ENCODE peak calls at places on chromosomes 7 and 10, in five cellular contexts. One of them, this sample, is unnamed.

GRCh38 chr7:37311282-37311868 is 137.3 kb downstream of the ELMO1 start:
- DNase-seq in IMR-90: peak; percentile 7
- DNase-seq in K562: no peak
- DNase-seq in GM12878: no peak
- DNase-seq in HepG2: no peak
- DNase-seq in this sample: no peak

GRCh38 chr10:60414877-60415585 is 25.4 kb upstream of the ANK3 start:
- DNase-seq in IMR-90: peak; percentile 92
- DNase-seq in K562: no peak
- DNase-seq in GM12878: no peak
- DNase-seq in HepG2: no peak
- DNase-seq in this sample: no peak

GRCh38 chr10:118047363-118047719 is 600 bp upstream of the RAB11FIP2 start:
- DNase-seq in IMR-90: no peak
- DNase-seq in K562: peak; percentile 11
- DNase-seq in GM12878: no peak
- DNase-seq in HepG2: no peak
- DNase-seq in this sample: no peak

GRCh38 chr7:106731207-106731606 is 70.2 kb upstream of the CCDC71L start:
- DNase-seq in IMR-90: no peak
- DNase-seq in K562: no peak
- DNase-seq in GM12878: peak; percentile 91
- DNase-seq in HepG2: no peak
- DNase-seq in this sample: no peak

GRCh38 chr7:128833148-128833938 is 3.1 kb downstream of the FLNC start:
- DNase-seq in IMR-90: peak; percentile 88
- DNase-seq in K562: peak; percentile 92
- DNase-seq in GM12878: no peak
- DNase-seq in HepG2: no peak
- DNase-seq in this sample: peak; percentile 60

GRCh38 chr7:28123752-28124151 is 56.8 kb downstream of the JAZF1 start:
- DNase-seq in IMR-90: no peak
- DNase-seq in K562: no peak
- DNase-seq in GM12878: no peak
- DNase-seq in HepG2: no peak
- DNase-seq in this sample: no peak

GRCh38 chr7:90896458-90896857 is 300.3 kb downstream of the CDK14 start:
- DNase-seq in IMR-90: no peak
- DNase-seq in K562: no peak
- DNase-seq in GM12878: no peak
- DNase-seq in HepG2: no peak
- DNase-seq in this sample: no peak

GRCh38 chr10:13685885-13686284 is 99.1 kb downstream of the PRPF18 start:
- DNase-seq in IMR-90: no peak
- DNase-seq in K562: no peak
- DNase-seq in GM12878: no peak
- DNase-seq in HepG2: no peak
- DNase-seq in this sample: no peak

GRCh38 chr10:20888620-20889337 is 8.3 kb downstream of the NEBL start:
- DNase-seq in IMR-90: no peak
- DNase-seq in K562: no peak
- DNase-seq in GM12878: no peak
- DNase-seq in HepG2: no peak
- DNase-seq in this sample: peak; percentile 15

GRCh38 chr10:6280291-6280690 is 77.6 kb downstream of the PFKFB3 start:
- DNase-seq in IMR-90: no peak
- DNase-seq in K562: no peak
- DNase-seq in GM12878: no peak
- DNase-seq in HepG2: no peak
- DNase-seq in this sample: no peak

GRCh38 chr7:115034515-115034914 is 112.6 kb downstream of the MDFIC start:
- DNase-seq in IMR-90: no peak
- DNase-seq in K562: no peak
- DNase-seq in GM12878: no peak
- DNase-seq in HepG2: no peak
- DNase-seq in this sample: no peak

GRCh38 chr10:60800918-60801317 is 22.6 kb downstream of the CDK1 start:
- DNase-seq in IMR-90: no peak
- DNase-seq in K562: no peak
- DNase-seq in GM12878: no peak
- DNase-seq in HepG2: no peak
- DNase-seq in this sample: no peak

GRCh38 chr10:36023939-36024338 is 381.8 kb upstream of the FZD8 start:
- DNase-seq in IMR-90: peak; percentile 79
- DNase-seq in K562: no peak
- DNase-seq in GM12878: no peak
- DNase-seq in HepG2: peak; percentile 3
- DNase-seq in this sample: no peak

GRCh38 chr10:109978481-109978880 is 29.3 kb upstream of the ADD3 start:
- DNase-seq in IMR-90: peak; percentile 57
- DNase-seq in K562: peak; percentile 74
- DNase-seq in GM12878: no peak
- DNase-seq in HepG2: peak; percentile 29
- DNase-seq in this sample: no peak

GRCh38 chr10:12605580-12606405 is 256.4 kb downstream of the CAMK1D start:
- DNase-seq in IMR-90: peak; percentile 60
- DNase-seq in K562: no peak
- DNase-seq in GM12878: no peak
- DNase-seq in HepG2: peak; percentile 71
- DNase-seq in this sample: no peak

GRCh38 chr10:21334891-21335696 is 190.4 kb downstream of the SKIDA1 start:
- DNase-seq in IMR-90: peak; percentile 90
- DNase-seq in K562: peak; percentile 85
- DNase-seq in GM12878: no peak
- DNase-seq in HepG2: peak; percentile 61
- DNase-seq in this sample: no peak

GRCh38 chr10:5945561-5946418 is 31.6 kb downstream of the IL15RA start:
- DNase-seq in IMR-90: peak; percentile 97
- DNase-seq in K562: no peak
- DNase-seq in GM12878: no peak
- DNase-seq in HepG2: peak; percentile 10
- DNase-seq in this sample: no peak

GRCh38 chr10:132170561-132171361 is 16.0 kb upstream of the DPYSL4 start:
- DNase-seq in IMR-90: no peak
- DNase-seq in K562: no peak
- DNase-seq in GM12878: no peak
- DNase-seq in HepG2: no peak
- DNase-seq in this sample: no peak

GRCh38 chr7:20310963-20311742 is 19.5 kb upstream of the ITGB8 start:
- DNase-seq in IMR-90: peak; percentile 67
- DNase-seq in K562: peak; percentile 75
- DNase-seq in GM12878: peak; percentile 61
- DNase-seq in HepG2: peak; percentile 25
- DNase-seq in this sample: no peak

GRCh38 chr7:150520145-150520544 is 5.5 kb downstream of the GIMAP7 start:
- DNase-seq in IMR-90: no peak
- DNase-seq in K562: no peak
- DNase-seq in GM12878: no peak
- DNase-seq in HepG2: no peak
- DNase-seq in this sample: no peak

GRCh38 chr10:121597504-121598241 is 571 bp downstream of the FGFR2 start:
- DNase-seq in IMR-90: no peak
- DNase-seq in K562: no peak
- DNase-seq in GM12878: no peak
- DNase-seq in HepG2: no peak
- DNase-seq in this sample: peak; percentile 83

GRCh38 chr10:102677736-102678354 is 33.6 kb downstream of the TRIM8 start:
- DNase-seq in IMR-90: no peak
- DNase-seq in K562: no peak
- DNase-seq in GM12878: no peak
- DNase-seq in HepG2: no peak
- DNase-seq in this sample: no peak

GRCh38 chr10:43093423-43094090 is 16.7 kb downstream of the RET start:
- DNase-seq in IMR-90: peak; percentile 6
- DNase-seq in K562: no peak
- DNase-seq in GM12878: no peak
- DNase-seq in HepG2: no peak
- DNase-seq in this sample: peak; percentile 84

GRCh38 chr10:121510201-121510771 is 88.0 kb downstream of the FGFR2 start:
- DNase-seq in IMR-90: no peak
- DNase-seq in K562: no peak
- DNase-seq in GM12878: no peak
- DNase-seq in HepG2: no peak
- DNase-seq in this sample: no peak

GRCh38 chr10:73998623-73999622 is 1.0 kb downstream of the VCL start:
- DNase-seq in IMR-90: peak; percentile 86
- DNase-seq in K562: peak; percentile 71
- DNase-seq in GM12878: no peak
- DNase-seq in HepG2: peak; percentile 27
- DNase-seq in this sample: peak; percentile 70

GRCh38 chr7:149624006-149624405 is 126.4 kb upstream of the ZNF746 start:
- DNase-seq in IMR-90: peak; percentile 11
- DNase-seq in K562: peak; percentile 77
- DNase-seq in GM12878: no peak
- DNase-seq in HepG2: peak; percentile 26
- DNase-seq in this sample: peak; percentile 75

GRCh38 chr7:55150709-55151108 is 131.9 kb downstream of the EGFR start:
- DNase-seq in IMR-90: no peak
- DNase-seq in K562: no peak
- DNase-seq in GM12878: no peak
- DNase-seq in HepG2: no peak
- DNase-seq in this sample: no peak

GRCh38 chr10:77925410-77925794 is 1.2 kb downstream of the DLG5 start:
- DNase-seq in IMR-90: peak; percentile 45
- DNase-seq in K562: no peak
- DNase-seq in GM12878: no peak
- DNase-seq in HepG2: no peak
- DNase-seq in this sample: peak; percentile 69

GRCh38 chr7:77544523-77544922 is 7.4 kb downstream of the PTPN12 start:
- DNase-seq in IMR-90: peak; percentile 24
- DNase-seq in K562: no peak
- DNase-seq in GM12878: no peak
- DNase-seq in HepG2: no peak
- DNase-seq in this sample: no peak
- TF ChIP-seq MXI1 in IMR-90: no peak
- TF ChIP-seq MXI1 in K562: no peak
- TF ChIP-seq MXI1 in GM12878: no peak
- TF ChIP-seq MXI1 in HepG2: no peak
- TF ChIP-seq MXI1 in this sample: no peak

GRCh38 chr10:98074315-98074911 is 44.0 kb upstream of the CRTAC1 start:
- DNase-seq in IMR-90: peak; percentile 21
- DNase-seq in K562: peak; percentile 5
- DNase-seq in GM12878: no peak
- DNase-seq in HepG2: no peak
- DNase-seq in this sample: no peak
- TF ChIP-seq MXI1 in IMR-90: no peak
- TF ChIP-seq MXI1 in K562: no peak
- TF ChIP-seq MXI1 in GM12878: no peak
- TF ChIP-seq MXI1 in HepG2: no peak
- TF ChIP-seq MXI1 in this sample: no peak

GRCh38 chr7:7977774-7978173 is 9.2 kb downstream of the GLCCI1 start:
- DNase-seq in IMR-90: peak; percentile 55
- DNase-seq in K562: peak; percentile 34
- DNase-seq in GM12878: no peak
- DNase-seq in HepG2: no peak
- DNase-seq in this sample: no peak
- TF ChIP-seq MXI1 in IMR-90: no peak
- TF ChIP-seq MXI1 in K562: no peak
- TF ChIP-seq MXI1 in GM12878: no peak
- TF ChIP-seq MXI1 in HepG2: no peak
- TF ChIP-seq MXI1 in this sample: no peak

GRCh38 chr7:7438851-7439250 is 96.8 kb downstream of the COL28A1 start:
- DNase-seq in IMR-90: peak; percentile 99
- DNase-seq in K562: no peak
- DNase-seq in GM12878: no peak
- DNase-seq in HepG2: peak; percentile 36
- DNase-seq in this sample: no peak
- TF ChIP-seq MXI1 in IMR-90: peak; percentile 27
- TF ChIP-seq MXI1 in K562: no peak
- TF ChIP-seq MXI1 in GM12878: no peak
- TF ChIP-seq MXI1 in HepG2: no peak
- TF ChIP-seq MXI1 in this sample: no peak

GRCh38 chr7:134842901-134843300 is 63.5 kb downstream of the CALD1 start:
- DNase-seq in IMR-90: no peak
- DNase-seq in K562: no peak
- DNase-seq in GM12878: no peak
- DNase-seq in HepG2: no peak
- DNase-seq in this sample: no peak
- TF ChIP-seq MXI1 in IMR-90: no peak
- TF ChIP-seq MXI1 in K562: no peak
- TF ChIP-seq MXI1 in GM12878: no peak
- TF ChIP-seq MXI1 in HepG2: no peak
- TF ChIP-seq MXI1 in this sample: no peak

GRCh38 chr10:128629111-128630096 is 503.2 kb upstream of the MKI67 start:
- DNase-seq in IMR-90: no peak
- DNase-seq in K562: peak; percentile 84
- DNase-seq in GM12878: no peak
- DNase-seq in HepG2: peak; percentile 9
- DNase-seq in this sample: no peak
- TF ChIP-seq MXI1 in IMR-90: no peak
- TF ChIP-seq MXI1 in K562: no peak
- TF ChIP-seq MXI1 in GM12878: no peak
- TF ChIP-seq MXI1 in HepG2: no peak
- TF ChIP-seq MXI1 in this sample: no peak

GRCh38 chr10:128064615-128065580 is 61.3 kb downstream of the MKI67 start:
- DNase-seq in IMR-90: peak; percentile 49
- DNase-seq in K562: no peak
- DNase-seq in GM12878: peak; percentile 80
- DNase-seq in HepG2: no peak
- DNase-seq in this sample: no peak
- TF ChIP-seq MXI1 in IMR-90: no peak
- TF ChIP-seq MXI1 in K562: no peak
- TF ChIP-seq MXI1 in GM12878: no peak
- TF ChIP-seq MXI1 in HepG2: no peak
- TF ChIP-seq MXI1 in this sample: no peak

This sample was measured in SK-N-SH.